ENCODE peak calls at places on chromosomes 11 and 22, in four cellular contexts. A is gastrocnemius medialis; D is activated CD8-positive, alpha-beta memory T cell treated with anti-CD3 and anti-CD28 coated beads for 48 hours; E is GDM1. V is an unnamed sample.

GRCh38 chr11:64742940-64743590 is 877 bp downstream of the RASGRP2 start:
- DNase-seq in A (peak), D (peak), E (peak), V (peak)

GRCh38 chr11:119027561-119028345 is 2.9 kb downstream of the SLC37A4 start:
- DNase-seq in A (peak), D (no peak), E (no peak), V (peak)

GRCh38 chr22:22684605-22685561 is 40.5 kb downstream of the GGTLC2 start:
- DNase-seq in A (no peak), D (no peak), E (peak), V (no peak)

GRCh38 chr22:46746192-46746591 is 8.1 kb upstream of the CERK start:
- DNase-seq in A (no peak), D (no peak), E (no peak), V (no peak)

GRCh38 chr11:125223901-125224331 is 59.4 kb downstream of the PKNOX2 start:
- DNase-seq in A (no peak), D (no peak), E (no peak), V (no peak)

GRCh38 chr11:28964811-28965210 is 856.6 kb downstream of the METTL15 start:
- DNase-seq in A (no peak), D (no peak), E (no peak), V (no peak)

GRCh38 chr22:48057116-48057835 is 1294.8 kb downstream of the TBC1D22A start:
- DNase-seq in A (no peak), D (no peak), E (no peak), V (no peak)

GRCh38 chr11:3905080-3905953 is 49.9 kb downstream of the STIM1 start:
- DNase-seq in A (peak), D (peak), E (no peak), V (no peak)

GRCh38 chr22:40128989-40129388 is 48.7 kb upstream of the TNRC6B start:
- DNase-seq in A (no peak), D (no peak), E (no peak), V (no peak)

GRCh38 chr22:32801436-32802290 is at the start of gene TIMP3:
- DNase-seq in A (peak), D (no peak), E (no peak), V (peak)

GRCh38 chr22:33838644-33839043 is 81.6 kb downstream of the LARGE1 start:
- DNase-seq in A (no peak), D (no peak), E (no peak), V (no peak)

GRCh38 chr11:110679323-110679980 is 32.8 kb downstream of the ARHGAP20 start:
- DNase-seq in A (no peak), D (no peak), E (no peak), V (no peak)

GRCh38 chr11:75797796-75798195 is 17.2 kb upstream of the UVRAG start:
- DNase-seq in A (no peak), D (no peak), E (no peak), V (no peak)

GRCh38 chr11:63554901-63555218 is 8.3 kb downstream of the PLAAT2 start:
- DNase-seq in A (no peak), D (no peak), E (no peak), V (no peak)

GRCh38 chr22:45216133-45217003 is 24.3 kb downstream of the KIAA0930 start:
- DNase-seq in A (no peak), D (no peak), E (no peak), V (no peak)

GRCh38 chr11:129639300-129639699 is 176.3 kb upstream of the TMEM45B start:
- DNase-seq in A (no peak), D (no peak), E (no peak), V (no peak)

GRCh38 chr22:42399315-42400271 is 32.6 kb downstream of the NFAM1 start:
- DNase-seq in A (no peak), D (no peak), E (no peak), V (no peak)

GRCh38 chr11:16902182-16902581 is 112.0 kb downstream of the PLEKHA7 start:
- DNase-seq in A (no peak), D (no peak), E (no peak), V (no peak)

GRCh38 chr11:316031-316701 is 2.3 kb downstream of the IFITM1 start:
- DNase-seq in A (no peak), D (no peak), E (no peak), V (no peak)

GRCh38 chr22:23237841-23238240 is 57.5 kb downstream of the BCR start:
- DNase-seq in A (no peak), D (no peak), E (no peak), V (no peak)

GRCh38 chr22:37951305-37951704 is 2.1 kb downstream of the C22orf23 start:
- DNase-seq in A (no peak), D (no peak), E (no peak), V (no peak)

GRCh38 chr11:67438121-67438902 is 830 bp upstream of the PTPRCAP start:
- DNase-seq in A (no peak), D (peak), E (no peak), V (no peak)

V was measured in psoas muscle.